ENCODE peak calls at places on chromosomes 5 and 9, in nine cellular contexts. Q, K, A, Z, D, X, N, W and S are unnamed samples.

GRCh38 chr9:125435776-125436612 is 174.4 kb downstream of the GAPVD1 start:
- DNase-seq in Q (no peak), K (no peak), A (no peak), Z (no peak), D (no peak), X (no peak), N (no peak), W (no peak), S (no peak)

GRCh38 chr5:135504376-135504775 is 31.4 kb downstream of the NEUROG1 start:
- DNase-seq in Q (no peak), K (no peak), A (no peak), Z (no peak), D (no peak), X (no peak), N (no peak), W (no peak), S (no peak)

GRCh38 chr5:157994271-157994691 is 135.3 kb upstream of the CLINT1 start:
- DNase-seq in Q (no peak), K (no peak), A (no peak), Z (no peak), D (no peak), X (no peak), N (no peak), W (no peak), S (no peak)

GRCh38 chr5:157476699-157477408 is 16.8 kb downstream of the NIPAL4 start:
- DNase-seq in Q (peak; percentile 63), K (peak; percentile 58), A (no peak), Z (peak; percentile 30), D (no peak), X (peak; percentile 79), N (no peak), W (peak; percentile 77), S (peak; percentile 56)

GRCh38 chr5:175325681-175326080 is 118.3 kb downstream of the DRD1 start:
- DNase-seq in Q (peak; percentile 67), K (no peak), A (no peak), Z (no peak), D (no peak), X (no peak), N (no peak), W (peak; percentile 31), S (no peak)

GRCh38 chr9:128218518-128219389 is 15.6 kb downstream of the DNM1 start:
- DNase-seq in Q (peak; percentile 89), K (no peak), A (no peak), Z (peak; percentile 99), D (no peak), X (peak; percentile 96), N (peak; percentile 98), W (peak; percentile 97), S (no peak)

GRCh38 chr9:137064027-137064879 is 6.1 kb downstream of the SAPCD2 start:
- DNase-seq in Q (no peak), K (no peak), A (no peak), Z (peak; percentile 84), D (no peak), X (peak; percentile 52), N (no peak), W (peak; percentile 48), S (no peak)

GRCh38 chr9:83403864-83404263 is 134.3 kb downstream of the FRMD3 start:
- DNase-seq in Q (peak; percentile 72), K (peak; percentile 60), A (no peak), Z (no peak), D (no peak), X (no peak), N (no peak), W (no peak), S (peak; percentile 9)

GRCh38 chr5:16897284-16897704 is 38.8 kb downstream of the MYO10 start:
- DNase-seq in Q (peak; percentile 79), K (no peak), A (no peak), Z (no peak), D (no peak), X (no peak), N (no peak), W (no peak), S (no peak)

GRCh38 chr5:14557203-14557725 is 24.3 kb upstream of the OTULINL start:
- DNase-seq in Q (no peak), K (no peak), A (no peak), Z (no peak), D (no peak), X (no peak), N (no peak), W (no peak), S (no peak)

GRCh38 chr5:168874713-168875380 is 295.7 kb upstream of the PANK3 start:
- DNase-seq in Q (peak; percentile 24), K (no peak), A (no peak), Z (no peak), D (no peak), X (no peak), N (no peak), W (peak; percentile 27), S (no peak)
- TF ChIP-seq CTCF in Q (no peak), K (no peak), A (peak; percentile 71), Z (no peak), D (peak; percentile 27), X (no peak), N (no peak), W (no peak), S (peak; percentile 22)

GRCh38 chr5:93100976-93101375 is 480.0 kb downstream of the NR2F1-AS1 start:
- DNase-seq in Q (peak; percentile 52), K (no peak), A (no peak), Z (no peak), D (no peak), X (no peak), N (no peak), W (no peak), S (no peak)
- TF ChIP-seq CTCF in Q (no peak), K (no peak), A (no peak), Z (no peak), D (no peak), X (no peak), N (no peak), W (no peak), S (no peak)

DNA sequence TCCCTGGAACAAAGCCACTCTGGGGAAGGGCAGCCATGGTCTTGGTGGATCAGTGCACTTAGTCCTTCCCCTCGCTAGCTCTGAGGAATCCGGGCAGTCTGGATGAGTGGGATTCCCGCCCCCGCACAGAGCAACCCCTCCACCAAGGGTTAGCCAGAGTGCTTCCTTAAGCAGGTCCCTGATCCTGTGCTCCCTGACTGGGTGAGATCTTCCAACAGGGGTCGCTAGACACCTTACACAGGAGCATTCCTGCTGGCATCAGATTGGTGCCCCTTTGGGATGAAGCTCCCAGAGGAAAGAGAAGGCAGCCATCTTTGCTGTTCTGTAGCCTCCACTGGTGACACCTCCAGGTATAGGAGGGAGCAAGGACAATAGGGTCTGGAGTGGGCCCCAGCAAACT is 228.8 kb downstream of the AP3B1 start:
- DNase-seq in Q (no peak), K (no peak), A (no peak), Z (peak; percentile 40), D (no peak), X (peak; percentile 20), N (no peak), W (no peak), S (no peak)
- TF ChIP-seq CTCF in Q (peak; percentile 3), K (no peak), A (no peak), Z (no peak), D (no peak), X (peak; percentile 62), N (no peak), W (peak; percentile 10), S (no peak)

DNA sequence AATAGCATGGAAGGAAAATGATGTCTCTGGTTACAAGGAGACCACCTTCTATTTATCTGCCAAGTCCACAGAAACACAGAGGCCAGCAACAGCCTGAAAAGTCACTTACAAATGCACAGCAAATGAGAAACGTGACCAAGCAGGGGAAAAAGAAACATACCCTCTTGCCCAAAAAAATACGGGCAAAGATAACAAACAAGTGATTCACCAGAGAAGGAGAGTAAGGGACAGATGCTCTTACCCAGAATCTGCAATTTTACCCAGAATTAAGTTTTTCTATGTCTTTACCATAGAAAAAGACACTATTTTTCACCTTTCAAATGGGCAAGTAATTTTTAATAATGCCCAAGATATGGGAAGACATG is 28.1 kb downstream of the CAMSAP1 start:
- DNase-seq in Q (no peak), K (no peak), A (no peak), Z (no peak), D (no peak), X (no peak), N (no peak), W (no peak), S (no peak)
- TF ChIP-seq CTCF in Q (no peak), K (no peak), A (no peak), Z (no peak), D (no peak), X (no peak), N (no peak), W (no peak), S (no peak)